ENCODE peak calls at places on chromosome 18, in seven cellular contexts. W is IMR-90, C is mesendoderm, R is trophoblast cell, H is neuronal stem cell, F is H9, T is H1. S is an unnamed sample.

GRCh38 chr18:51639541-51639940 is 442.1 kb upstream of the MEX3C start:
- DNase-seq in H (no peak), R (no peak), T (no peak), C (no peak), F (no peak), W (no peak), S (no peak)

GRCh38 chr18:10518595-10519273 is 7.1 kb upstream of the NAPG start:
- DNase-seq in R (no peak), H (no peak), C (peak; percentile 48), W (peak; percentile 36), F (no peak), T (no peak), S (peak; percentile 60)

GRCh38 chr18:57107141-57107832 is 39.6 kb upstream of the BOD1L2 start:
- DNase-seq in H (peak; percentile 48), F (no peak), C (peak; percentile 43), T (no peak), R (no peak), W (peak; percentile 43), S (peak; percentile 25)

GRCh38 chr18:52319423-52319822 is 20.6 kb upstream of the DCC start:
- DNase-seq in C (peak; percentile 66), W (no peak), F (no peak), R (no peak), T (no peak), H (no peak), S (no peak)

GRCh38 chr18:77526962-77527361 is 277.3 kb downstream of the GALR1 start:
- DNase-seq in T (no peak), W (no peak), H (no peak), F (no peak), C (no peak), R (no peak), S (no peak)

GRCh38 chr18:12086249-12086648 is 7.4 kb upstream of the ANKRD62 start:
- DNase-seq in R (no peak), C (no peak), H (no peak), T (no peak), W (no peak), F (no peak), S (no peak)

GRCh38 chr18:62877448-62878221 is 162.3 kb downstream of the PHLPP1 start:
- DNase-seq in C (peak; percentile 96), R (no peak), F (peak; percentile 42), T (peak; percentile 63), H (peak; percentile 61), W (peak; percentile 65), S (peak; percentile 47)

GRCh38 chr18:61820842-61821241 is 72.0 kb downstream of the RNF152 start:
- DNase-seq in T (no peak), R (no peak), F (no peak), W (peak; percentile 15), H (no peak), C (peak; percentile 8), S (peak; percentile 48)

GRCh38 chr18:33749831-33750230 is 171.8 kb downstream of the ASXL3 start:
- DNase-seq in T (no peak), W (no peak), H (no peak), C (no peak), F (no peak), R (no peak), S (no peak)

GRCh38 chr18:32612651-32613050 is 142.0 kb upstream of the GAREM1 start:
- DNase-seq in W (no peak), H (no peak), F (no peak), R (no peak), C (no peak), T (no peak), S (no peak)

GRCh38 chr18:8303151-8303770 is 306.0 kb upstream of the RAB12 start:
- DNase-seq in R (no peak), F (no peak), T (no peak), C (no peak), H (no peak), W (peak; percentile 41), S (no peak)

GRCh38 chr18:22980394-22980793 is 47.3 kb downstream of the RBBP8 start:
- DNase-seq in C (peak; percentile 59), R (no peak), F (no peak), T (no peak), H (no peak), W (no peak), S (no peak)

GRCh38 chr18:55119434-55119833 is 160.2 kb upstream of the CCDC68 start:
- DNase-seq in C (no peak), H (no peak), T (no peak), W (no peak), F (no peak), R (no peak), S (no peak)

GRCh38 chr18:887716-888115 is 17.0 kb upstream of the ADCYAP1 start:
- DNase-seq in W (no peak), H (no peak), T (no peak), C (no peak), F (no peak), R (no peak), S (no peak)

GRCh38 chr18:42813570-42813969 is 301.9 kb downstream of the RIT2 start:
- DNase-seq in T (no peak), H (no peak), C (no peak), W (no peak), F (no peak), R (no peak), S (peak; percentile 22)

GRCh38 chr18:42814184-42814583 is 301.3 kb downstream of the RIT2 start:
- DNase-seq in F (no peak), T (no peak), C (no peak), H (no peak), R (no peak), W (no peak), S (no peak)

DNA sequence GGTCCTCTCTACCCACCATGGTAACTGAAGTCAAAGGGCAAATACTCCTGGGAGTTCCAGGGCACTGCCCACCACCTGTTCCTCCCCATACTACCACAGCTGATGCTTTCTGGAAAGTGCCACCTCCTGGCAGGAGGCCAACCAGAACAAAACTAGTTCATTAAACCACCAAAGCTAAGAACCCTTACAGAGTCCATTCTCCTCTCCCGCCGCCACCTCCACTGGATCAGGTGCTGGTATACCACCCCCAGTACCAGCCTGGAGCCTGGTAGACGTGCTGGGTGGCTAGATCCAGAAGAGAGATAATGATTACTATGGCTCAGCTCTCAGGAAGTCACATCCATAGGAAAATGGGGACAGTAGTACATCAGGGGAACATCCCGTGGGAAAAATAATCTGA is 300.9 kb downstream of the RIT2 start:
- DNase-seq in C (no peak), T (no peak), W (no peak), R (no peak), H (no peak), F (no peak), S (no peak)
- H3K18ac ChIP-seq in C (no peak overlapping the region), T (no peak overlapping the region), W (no peak overlapping the region), R (no peak overlapping the region), H (no peak overlapping the region), F (no peak overlapping the region), S (peak overlapping the region; percentile 12)

DNA sequence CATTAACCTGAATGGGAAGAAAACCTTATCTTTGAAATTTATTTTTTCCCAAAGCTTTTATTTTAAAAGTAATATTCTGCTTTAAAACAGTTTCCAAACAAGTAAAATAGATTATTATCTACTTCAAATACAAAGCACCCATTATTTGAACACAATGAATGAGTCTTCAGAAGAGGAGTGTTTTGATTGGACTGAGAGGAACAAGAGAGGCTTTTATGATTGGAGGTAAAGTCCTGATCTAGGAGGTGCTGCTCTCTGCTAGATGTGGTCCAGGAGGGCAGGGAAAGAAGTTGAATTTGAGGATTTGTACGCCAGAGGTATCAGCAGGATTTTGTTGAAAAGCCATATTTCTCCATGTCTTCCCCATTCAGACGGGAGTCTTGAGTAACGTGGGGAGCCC is 900.7 kb downstream of the SOCS6 start:
- DNase-seq in C (no peak), F (no peak), H (no peak), W (no peak), T (no peak), R (no peak), S (no peak)
- H3K18ac ChIP-seq in C (no peak overlapping the region), F (no peak overlapping the region), H (no peak overlapping the region), W (no peak overlapping the region), T (no peak overlapping the region), R (no peak overlapping the region), S (no peak overlapping the region)

GRCh38 chr18:13658444-13659204 is 67.7 kb downstream of the FAM210A start:
- DNase-seq in W (no peak), T (no peak), C (no peak), R (no peak), F (no peak), H (no peak), S (no peak)

GRCh38 chr18:13657974-13658373 is 68.4 kb downstream of the FAM210A start:
- DNase-seq in C (no peak), H (no peak), F (no peak), T (no peak), R (no peak), W (no peak), S (no peak)

GRCh38 chr18:13661779-13662271 is 64.5 kb downstream of the FAM210A start:
- DNase-seq in T (no peak), W (no peak), C (no peak), F (no peak), H (no peak), R (no peak), S (no peak)

GRCh38 chr18:13660510-13660909 is 65.8 kb downstream of the FAM210A start:
- DNase-seq in R (no peak), H (no peak), T (no peak), C (peak; percentile 41), F (no peak), W (no peak), S (no peak)

DNA sequence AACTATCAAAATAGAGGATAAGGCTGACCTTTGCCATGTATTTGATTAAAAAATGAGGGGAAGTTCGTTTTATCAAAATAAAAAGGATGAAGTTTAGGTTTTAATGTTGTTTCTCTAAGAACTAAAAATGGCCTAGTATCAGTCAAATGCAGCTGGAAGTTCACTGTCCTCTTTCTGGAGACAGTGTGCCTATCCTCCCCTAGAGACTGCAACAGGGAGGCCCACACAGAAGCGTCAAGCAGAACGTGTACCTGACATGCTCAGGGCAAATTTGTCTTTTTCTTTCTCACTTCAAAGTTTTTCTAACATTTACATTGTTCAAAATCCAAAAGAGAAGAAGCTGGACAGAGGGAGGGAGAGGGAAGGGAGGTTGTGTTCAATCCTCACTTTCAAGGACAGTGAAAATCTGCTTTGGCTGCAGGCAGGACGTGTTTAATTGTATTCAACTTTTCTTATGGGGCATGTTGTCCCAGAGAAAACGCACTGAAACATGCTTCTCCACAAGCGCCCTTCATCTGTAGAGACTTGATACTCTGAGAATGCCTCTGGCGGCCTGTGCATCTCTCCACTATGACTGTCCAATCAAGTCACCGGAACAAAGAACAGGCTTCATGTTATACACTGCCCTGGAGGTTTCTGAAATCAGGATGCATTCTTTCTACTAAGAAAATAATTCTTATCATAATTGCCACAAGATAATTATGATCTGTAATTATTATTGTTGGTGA is 65.1 kb downstream of the FAM210A start:
- DNase-seq in W (no peak), T (no peak), H (no peak), F (no peak), R (no peak), C (no peak), S (no peak)
- H3K18ac ChIP-seq in W (no peak overlapping the region), T (no peak overlapping the region), H (no peak overlapping the region), F (no peak overlapping the region), R (no peak overlapping the region), C (no peak overlapping the region), S (no peak overlapping the region)

DNA sequence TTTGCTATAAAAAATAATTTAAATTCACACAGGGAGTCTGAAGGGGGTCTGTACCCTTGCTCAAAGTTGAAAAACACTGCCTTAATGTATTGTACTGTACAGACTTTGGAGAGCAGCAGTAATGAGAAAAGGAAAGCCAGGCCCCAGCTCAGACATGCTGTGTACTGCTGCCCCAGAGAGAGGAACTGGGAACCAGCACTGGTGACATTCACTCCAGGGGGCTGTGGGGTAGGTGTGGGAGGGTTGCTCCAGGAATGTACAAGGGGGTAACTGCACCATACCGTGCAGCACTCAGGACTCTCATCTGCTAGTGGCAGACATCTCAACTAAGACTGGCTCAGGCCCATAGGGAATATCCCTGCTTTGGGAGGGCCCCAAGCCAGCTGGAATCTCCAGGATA is 146.0 kb upstream of the RMP24 start:
- DNase-seq in C (no peak), F (no peak), H (no peak), T (no peak), W (no peak), R (no peak), S (no peak)
- H3K18ac ChIP-seq in C (peak overlapping the region; percentile 46), F (peak overlapping the region; percentile 80), H (no peak overlapping the region), T (peak overlapping the region; percentile 99), W (no peak overlapping the region), R (no peak overlapping the region), S (no peak overlapping the region)